ENCODE peak calls at places on chromosomes 16 and 17, in six cellular contexts. Z, A, K, L, Q and N are unnamed samples.

GRCh38 chr17:50424246-50425000 is 1.6 kb upstream of the ACSF2 start:
- DNase-seq in Z (no peak), A (no peak), K (no peak), L (no peak), Q (no peak), N (no peak)

GRCh38 chr16:29862383-29862883 is 593 bp downstream of the CDIPT start:
- DNase-seq in Z (peak), A (peak), K (no peak), L (no peak), Q (no peak), N (no peak)

GRCh38 chr17:6713130-6713917 is at the start of gene SLC13A5:
- DNase-seq in Z (peak), A (no peak), K (no peak), L (peak), Q (peak), N (peak)

GRCh38 chr17:28338056-28338768 is 2.7 kb downstream of the TNFAIP1 start:
- DNase-seq in Z (no peak), A (no peak), K (peak), L (no peak), Q (peak), N (no peak)

GRCh38 chr17:2406271-2406902 is 5.5 kb upstream of the MNT start:
- DNase-seq in Z (peak), A (peak), K (no peak), L (no peak), Q (no peak), N (peak)

GRCh38 chr16:66741131-66741900 is 10.1 kb downstream of the DYNC1LI2 start:
- DNase-seq in Z (peak), A (peak), K (peak), L (no peak), Q (peak), N (peak)

GRCh38 chr17:81306898-81307510 is 11.9 kb upstream of the SLC38A10 start:
- DNase-seq in Z (no peak), A (no peak), K (no peak), L (no peak), Q (no peak), N (peak)

GRCh38 chr17:31568140-31568938 is 176.9 kb downstream of the RAB11FIP4 start:
- DNase-seq in Z (no peak), A (no peak), K (no peak), L (no peak), Q (peak), N (no peak)

GRCh38 chr17:59941131-59941530 is 23.4 kb downstream of the RNFT1 start:
- DNase-seq in Z (no peak), A (no peak), K (no peak), L (no peak), Q (no peak), N (no peak)

GRCh38 chr17:53627511-53627910 is 195.2 kb upstream of the KIF2B start:
- DNase-seq in Z (no peak), A (no peak), K (no peak), L (no peak), Q (peak), N (no peak)

GRCh38 chr17:40809721-40810421 is 10.1 kb upstream of the KRT28 start:
- DNase-seq in Z (no peak), A (no peak), K (no peak), L (no peak), Q (no peak), N (no peak)

GRCh38 chr17:77942111-77942988 is 16.2 kb upstream of the TNRC6C start:
- DNase-seq in Z (no peak), A (no peak), K (no peak), L (no peak), Q (no peak), N (no peak)
- H3K27ac ChIP-seq in Z (no peak), A (no peak), K (no peak), L (no peak), Q (no peak), N (no peak)

GRCh38 chr17:73215414-73215813 is 22.6 kb downstream of the COG1 start:
- DNase-seq in Z (no peak), A (no peak), K (no peak), L (no peak), Q (no peak), N (no peak)
- TF ChIP-seq CTCF in Z (peak), A (peak), K (no peak), L (no peak), Q (no peak), N (no peak)

DNA sequence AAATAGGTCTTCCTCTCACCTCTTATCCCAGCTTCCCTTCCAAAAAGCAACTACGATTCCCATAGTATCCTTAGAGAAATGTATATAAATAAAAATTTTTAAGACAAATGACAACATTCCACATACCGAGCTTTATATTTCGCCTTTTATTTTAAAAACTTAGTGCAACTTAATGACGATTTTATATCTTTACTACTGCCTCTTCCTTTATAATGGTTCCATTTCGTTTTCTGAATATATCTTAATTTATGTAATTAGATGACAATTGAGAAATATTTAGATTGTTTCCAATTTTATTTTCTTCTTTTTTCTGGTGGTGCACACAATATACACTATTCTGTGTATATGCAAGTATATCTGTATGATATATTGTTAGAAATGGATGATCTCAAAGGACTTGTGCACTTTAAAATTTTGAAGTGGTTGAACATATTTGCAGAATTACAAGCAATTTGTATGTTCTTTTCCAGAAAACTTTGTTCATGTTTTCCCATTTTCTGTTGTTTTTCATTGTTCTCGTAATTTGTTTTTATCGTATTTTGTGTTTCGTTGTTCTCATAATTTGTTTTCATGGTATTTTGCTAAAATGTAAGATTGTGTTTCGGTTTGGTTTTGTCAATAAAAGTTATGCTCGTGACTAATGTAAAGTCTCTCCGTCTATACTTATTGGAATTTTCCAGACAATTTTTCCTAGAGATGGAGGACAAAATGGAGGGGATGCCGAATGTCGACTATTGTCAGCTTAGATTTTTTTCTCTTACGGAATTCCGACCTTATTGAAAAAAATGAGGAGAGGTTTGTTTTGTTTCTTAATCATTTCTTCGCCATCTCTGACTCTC is 20.4 kb upstream of the HOXB13 start:
- DNase-seq in Z (no peak), A (no peak), K (no peak), L (no peak), Q (peak), N (no peak)
- H3K27ac ChIP-seq in Z (no peak), A (no peak), K (no peak), L (no peak), Q (no peak), N (no peak)

DNA sequence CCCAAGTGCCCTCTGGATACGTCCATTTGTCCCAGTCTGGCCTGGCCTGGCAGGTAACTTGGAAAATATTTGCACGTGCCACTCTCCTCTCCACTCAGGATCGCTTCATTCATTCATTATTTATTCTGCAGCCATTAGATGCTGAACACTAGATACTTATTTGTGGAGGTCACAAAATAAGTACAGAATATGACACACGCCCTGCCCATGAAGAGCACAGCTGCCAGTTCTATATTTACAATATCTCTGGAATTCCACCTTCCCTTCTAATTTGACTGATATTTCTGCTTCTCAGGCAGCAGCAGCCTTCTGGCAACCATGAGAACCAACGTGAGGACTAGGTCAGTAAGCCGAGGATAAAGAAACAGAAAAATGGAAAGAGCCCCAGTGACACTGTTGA is 20.9 kb downstream of the TRIM16 start:
- DNase-seq in Z (no peak), A (no peak), K (no peak), L (no peak), Q (no peak), N (no peak)
- TF ChIP-seq CTCF in Z (no peak), A (no peak), K (no peak), L (no peak), Q (no peak), N (no peak)

GRCh38 chr16:11797166-11797956 is at the start of gene ZC3H7A:
- DNase-seq in Z (peak), A (peak), K (peak), L (peak), Q (peak), N (peak)

GRCh38 chr16:11794991-11795886 is 1.8 kb downstream of the ZC3H7A start:
- DNase-seq in Z (no peak), A (no peak), K (no peak), L (no peak), Q (peak), N (no peak)

GRCh38 chr16:11797957-11798299 is 870 bp upstream of the ZC3H7A start:
- DNase-seq in Z (no peak), A (no peak), K (no peak), L (no peak), Q (no peak), N (peak)

GRCh38 chr16:11795887-11796226 is 1.2 kb downstream of the ZC3H7A start:
- DNase-seq in Z (no peak), A (no peak), K (no peak), L (no peak), Q (no peak), N (no peak)

GRCh38 chr16:11796227-11797165 is 562 bp downstream of the ZC3H7A start:
- DNase-seq in Z (peak), A (peak), K (peak), L (peak), Q (peak), N (peak)
- H3K27ac ChIP-seq in Z (peak), A (peak), K (peak), L (peak), Q (peak), N (peak)

GRCh38 chr16:26645629-26646028 is 421.1 kb upstream of the C16orf82 start:
- DNase-seq in Z (no peak), A (no peak), K (no peak), L (peak), Q (no peak), N (peak)
- TF ChIP-seq CTCF in Z (peak), A (no peak), K (peak), L (no peak), Q (no peak), N (no peak)

GRCh38 chr17:72523491-72523890 is 402.7 kb downstream of the SOX9 start:
- DNase-seq in Z (no peak), A (no peak), K (no peak), L (no peak), Q (no peak), N (no peak)
- H3K27ac ChIP-seq in Z (no peak), A (no peak), K (no peak), L (no peak), Q (no peak), N (no peak)

GRCh38 chr17:63445571-63446217 is 412 bp downstream of the CYB561 start:
- DNase-seq in Z (peak), A (peak), K (no peak), L (peak), Q (no peak), N (peak)

GRCh38 chr17:63445065-63445464 is 1.0 kb downstream of the CYB561 start:
- DNase-seq in Z (no peak), A (no peak), K (no peak), L (no peak), Q (no peak), N (no peak)

GRCh38 chr17:63447688-63448005 is 1.5 kb upstream of the CYB561 start:
- DNase-seq in Z (no peak), A (peak), K (no peak), L (no peak), Q (no peak), N (no peak)

GRCh38 chr17:63446981-63447687 is 1.0 kb upstream of the CYB561 start:
- DNase-seq in Z (peak), A (peak), K (peak), L (peak), Q (no peak), N (no peak)

GRCh38 chr17:63446218-63446980 is at the start of gene CYB561:
- DNase-seq in Z (peak), A (peak), K (peak), L (peak), Q (peak), N (peak)
- TF ChIP-seq CTCF in Z (no peak), A (peak), K (peak), L (no peak), Q (peak), N (peak)

GRCh38 chr17:10105513-10106001 is 92.8 kb downstream of the GAS7 start:
- DNase-seq in Z (no peak), A (no peak), K (peak), L (no peak), Q (peak), N (no peak)

GRCh38 chr17:10107320-10108165 is 90.9 kb downstream of the GAS7 start:
- DNase-seq in Z (no peak), A (no peak), K (no peak), L (no peak), Q (no peak), N (no peak)

GRCh38 chr17:10109146-10109545 is 89.3 kb downstream of the GAS7 start:
- DNase-seq in Z (no peak), A (no peak), K (no peak), L (no peak), Q (no peak), N (no peak)

GRCh38 chr17:10103712-10104111 is 94.7 kb downstream of the GAS7 start:
- DNase-seq in Z (no peak), A (no peak), K (no peak), L (no peak), Q (no peak), N (no peak)

GRCh38 chr17:10106067-10106466 is 92.3 kb downstream of the GAS7 start:
- DNase-seq in Z (no peak), A (no peak), K (no peak), L (no peak), Q (no peak), N (no peak)
- H3K27ac ChIP-seq in Z (no peak), A (no peak), K (peak), L (no peak), Q (no peak), N (no peak)